ENCODE peak calls at places on chromosome 11, in eight cellular contexts. E, U, T, X, Q, G, Z and N are unnamed samples.

GRCh38 chr11:117809236-117810055 is 12.4 kb upstream of the DSCAML1 start:
- DNase-seq in Q (no peak), G (peak), Z (peak), T (no peak), E (no peak), X (peak), U (peak), N (peak)

GRCh38 chr11:43561832-43562231 is 118.7 kb upstream of the HSD17B12 start:
- DNase-seq in U (no peak), Z (no peak), X (no peak), G (no peak), T (no peak), E (no peak), Q (no peak), N (no peak)

GRCh38 chr11:93330446-93330984 is at the start of gene DEUP1:
- DNase-seq in Q (no peak), E (no peak), U (no peak), G (peak), Z (no peak), X (peak), T (peak), N (peak)

GRCh38 chr11:21323617-21324016 is 654.2 kb downstream of the NELL1 start:
- DNase-seq in Z (no peak), E (no peak), G (no peak), X (no peak), U (no peak), Q (no peak), T (no peak), N (no peak)

GRCh38 chr11:129861702-129862107 is 33.7 kb downstream of the NFRKB start:
- DNase-seq in T (peak), X (no peak), Q (no peak), Z (peak), U (peak), G (peak), E (no peak), N (no peak)

GRCh38 chr11:78319453-78319955 is 98.1 kb downstream of the GAB2 start:
- DNase-seq in G (no peak), Z (peak), Q (no peak), T (peak), X (no peak), E (no peak), U (peak), N (no peak)

GRCh38 chr11:2092956-2093412 is 46.2 kb downstream of the IGF2 start:
- DNase-seq in E (peak), U (peak), Q (peak), T (peak), G (peak), Z (no peak), X (no peak), N (peak)

GRCh38 chr11:27217948-27218410 is 145.0 kb downstream of the CCDC34 start:
- DNase-seq in U (no peak), T (no peak), X (no peak), Z (peak), E (no peak), G (no peak), Q (no peak), N (no peak)

GRCh38 chr11:70498171-70498571 is 99.8 kb downstream of the CTTN start:
- DNase-seq in T (no peak), Q (no peak), G (no peak), E (no peak), X (peak), U (no peak), Z (no peak), N (no peak)

GRCh38 chr11:83721286-83721685 is 435.1 kb upstream of the CCDC90B start:
- DNase-seq in Q (no peak), E (no peak), T (no peak), Z (peak), G (no peak), X (no peak), U (no peak), N (no peak)

GRCh38 chr11:95419915-95420314 is 188.9 kb upstream of the SESN3 start:
- DNase-seq in X (no peak), T (peak), E (no peak), U (no peak), G (no peak), Z (no peak), Q (no peak), N (no peak)

GRCh38 chr11:72013765-72014711 is 15.3 kb downstream of the IL18BP start:
- DNase-seq in T (peak), E (no peak), Q (no peak), Z (no peak), G (no peak), U (no peak), X (no peak), N (no peak)

GRCh38 chr11:47552581-47553416 is at the start of gene CELF1:
- DNase-seq in X (peak), T (peak), Q (peak), U (peak), Z (peak), E (peak), G (peak), N (peak)

GRCh38 chr11:120102050-120102861 is 35.7 kb downstream of the TRIM29 start:
- DNase-seq in E (no peak), T (no peak), X (peak), Q (no peak), U (no peak), G (no peak), Z (no peak), N (no peak)

GRCh38 chr11:10454902-10455631 is at the start of gene AMPD3:
- DNase-seq in E (no peak), G (peak), Q (peak), T (peak), Z (peak), U (no peak), X (peak), N (peak)

GRCh38 chr11:86523738-86524602 is 148.4 kb downstream of the ME3 start:
- DNase-seq in T (peak), X (no peak), E (no peak), G (no peak), U (peak), Q (no peak), Z (peak), N (no peak)

GRCh38 chr11:6319001-6319878 is 1.1 kb downstream of the CAVIN3 start:
- DNase-seq in Q (no peak), X (no peak), E (no peak), Z (no peak), U (no peak), T (peak), G (peak), N (no peak)

GRCh38 chr11:1121343-1122331 is 36.1 kb upstream of the MUC5AC start:
- DNase-seq in G (no peak), U (no peak), Q (no peak), T (no peak), X (no peak), Z (no peak), E (no peak), N (peak)

GRCh38 chr11:20964985-20965384 is 295.6 kb downstream of the NELL1 start:
- DNase-seq in T (no peak), U (no peak), G (no peak), E (no peak), Q (no peak), Z (no peak), X (no peak), N (no peak)

GRCh38 chr11:79081441-79082124 is 359.2 kb downstream of the TENM4 start:
- DNase-seq in G (no peak), Z (peak), E (no peak), Q (no peak), U (no peak), X (no peak), T (no peak), N (no peak)

GRCh38 chr11:114233755-114234154 is 62.4 kb upstream of the NNMT start:
- DNase-seq in X (peak), U (no peak), T (peak), E (no peak), Z (no peak), G (no peak), Q (no peak), N (no peak)